ENCODE peak calls at places on chromosomes 6 and 20, in nine cellular contexts. X is GM23338, H is B cell, P is heart left ventricle, V is IMR-90, C is cardiac fibroblast, W is PC-3, Q is astrocyte of the cerebellum, G is GM20000. N is an unnamed sample.

GRCh38 chr6:41449399-41450245 is 96.6 kb upstream of the FOXP4 start:
- DNase-seq in X (no peak), H (no peak), P (peak; percentile 64), V (no peak), C (peak; percentile 63), W (no peak), Q (no peak), G (no peak), N (no peak)

GRCh38 chr20:64116016-64116415 is 8.7 kb upstream of the NPBWR2 start:
- DNase-seq in X (peak; percentile 0), H (no peak), P (no peak), V (no peak), C (no peak), W (no peak), Q (no peak), G (no peak), N (no peak)

GRCh38 chr20:577167-577791 is 32.8 kb downstream of the TCF15 start:
- DNase-seq in X (peak; percentile 88), H (no peak), P (no peak), V (peak; percentile 18), C (peak; percentile 18), W (peak; percentile 22), Q (no peak), G (no peak), N (no peak)

GRCh38 chr6:160973856-160974255 is 17.7 kb upstream of the MAP3K4 start:
- DNase-seq in X (no peak), H (no peak), P (no peak), V (peak; percentile 67), C (peak; percentile 50), W (no peak), Q (no peak), G (no peak), N (no peak)

GRCh38 chr6:2988076-2988425 is 11.6 kb upstream of the NQO2 start:
- DNase-seq in X (no peak), H (no peak), P (no peak), V (no peak), C (no peak), W (no peak), Q (no peak), G (no peak), N (no peak)

GRCh38 chr6:145602927-145603326 is 132.4 kb downstream of the EPM2A start:
- DNase-seq in X (no peak), H (no peak), P (peak; percentile 40), V (no peak), C (no peak), W (no peak), Q (no peak), G (no peak), N (no peak)

GRCh38 chr6:111486921-111487320 is 3.9 kb upstream of the REV3L start:
- DNase-seq in X (no peak), H (no peak), P (no peak), V (no peak), C (no peak), W (no peak), Q (no peak), G (no peak), N (no peak)

GRCh38 chr6:111329882-111330633 is 153.0 kb downstream of the REV3L start:
- DNase-seq in X (no peak), H (no peak), P (no peak), V (no peak), C (no peak), W (no peak), Q (no peak), G (peak; percentile 36), N (no peak)

GRCh38 chr6:128655978-128656498 is 135.6 kb upstream of the PTPRK start:
- DNase-seq in X (no peak), H (no peak), P (no peak), V (peak; percentile 93), C (peak; percentile 79), W (peak; percentile 89), Q (peak; percentile 82), G (peak; percentile 14), N (no peak)

GRCh38 chr6:26342106-26342999 is 22.6 kb upstream of the BTN3A2 start:
- DNase-seq in X (peak; percentile 38), H (no peak), P (no peak), V (peak; percentile 55), C (peak; percentile 30), W (peak; percentile 35), Q (no peak), G (peak; percentile 30), N (no peak)

GRCh38 chr6:134398453-134398852 is 80.5 kb upstream of the SGK1 start:
- DNase-seq in X (no peak), H (no peak), P (no peak), V (no peak), C (no peak), W (peak; percentile 54), Q (no peak), G (no peak), N (no peak)

GRCh38 chr6:73870907-73871306 is 174.9 kb downstream of the CD109 start:
- DNase-seq in X (no peak), H (no peak), P (no peak), V (no peak), C (no peak), W (peak; percentile 75), Q (no peak), G (no peak), N (no peak)

GRCh38 chr6:56689663-56690062 is 47.0 kb upstream of the DST start:
- DNase-seq in X (no peak), H (no peak), P (no peak), V (no peak), C (no peak), W (no peak), Q (no peak), G (no peak), N (no peak)

GRCh38 chr6:49570474-49571079 is 20.1 kb downstream of the C6orf141 start:
- DNase-seq in X (no peak), H (no peak), P (no peak), V (peak; percentile 1), C (peak; percentile 40), W (peak; percentile 66), Q (no peak), G (no peak), N (no peak)

GRCh38 chr20:41138217-41138526 is 829 bp downstream of the PLCG1 start:
- DNase-seq in X (no peak), H (no peak), P (no peak), V (peak; percentile 20), C (no peak), W (no peak), Q (no peak), G (no peak), N (no peak)

GRCh38 chr6:85580878-85581267 is 12.8 kb downstream of the SNX14 start:
- DNase-seq in X (peak; percentile 41), H (no peak), P (peak; percentile 67), V (peak; percentile 78), C (peak; percentile 48), W (peak; percentile 66), Q (peak; percentile 27), G (no peak), N (no peak)

DNA sequence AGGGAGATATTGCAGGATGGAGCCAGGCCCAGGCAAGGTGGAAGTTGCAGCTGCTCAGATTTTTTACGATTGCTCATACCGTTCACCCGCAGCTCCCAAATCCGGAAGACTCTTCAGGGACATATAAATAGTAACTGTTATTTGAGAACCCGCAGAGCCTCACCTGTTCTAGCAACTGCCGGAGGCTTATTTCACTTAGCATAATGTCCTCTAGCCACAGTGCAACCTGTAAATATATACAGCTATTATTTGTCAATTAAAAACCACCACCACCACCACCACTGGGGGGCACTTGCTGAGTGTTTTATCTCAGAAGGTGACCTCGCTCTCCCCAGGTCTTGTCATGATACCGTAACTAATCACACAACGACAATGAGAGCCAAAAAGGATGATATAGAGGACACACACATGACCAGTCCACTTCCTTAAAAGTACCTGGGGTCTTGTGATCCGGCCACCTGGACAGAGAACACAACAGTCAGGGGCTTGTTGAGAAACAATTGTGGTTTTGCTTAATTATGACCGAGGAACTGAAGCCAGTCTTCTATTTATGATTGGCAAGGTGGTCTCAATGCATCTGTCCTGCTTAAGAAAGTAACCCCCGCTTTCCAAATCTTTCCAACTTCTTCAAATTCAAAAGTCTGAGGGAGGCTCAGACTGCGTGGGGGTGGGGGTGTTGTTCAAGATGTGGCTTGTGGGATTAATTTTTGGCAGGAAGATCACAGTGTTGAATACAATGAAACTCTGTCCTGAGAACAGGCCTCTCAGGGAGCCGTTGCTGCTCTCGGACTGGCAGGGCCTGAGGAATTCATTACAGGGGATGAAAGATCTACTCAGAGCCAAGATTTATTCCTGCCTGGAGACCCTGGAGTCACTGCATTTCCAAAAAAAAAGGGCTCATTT is 107.7 kb upstream of the PRND start:
- DNase-seq in X (peak; percentile 80), H (peak; percentile 56), P (peak; percentile 51), V (no peak), C (peak; percentile 72), W (peak; percentile 79), Q (peak; percentile 90), G (peak; percentile 52), N (peak; percentile 60)
- TF ChIP-seq CTCF in X (peak; percentile 66), H (peak; percentile 71), P (peak; percentile 32), V (peak; percentile 43), C (peak; percentile 43), W (peak; percentile 83), Q (peak; percentile 53), G (peak; percentile 24), N (peak; percentile 62)

DNA sequence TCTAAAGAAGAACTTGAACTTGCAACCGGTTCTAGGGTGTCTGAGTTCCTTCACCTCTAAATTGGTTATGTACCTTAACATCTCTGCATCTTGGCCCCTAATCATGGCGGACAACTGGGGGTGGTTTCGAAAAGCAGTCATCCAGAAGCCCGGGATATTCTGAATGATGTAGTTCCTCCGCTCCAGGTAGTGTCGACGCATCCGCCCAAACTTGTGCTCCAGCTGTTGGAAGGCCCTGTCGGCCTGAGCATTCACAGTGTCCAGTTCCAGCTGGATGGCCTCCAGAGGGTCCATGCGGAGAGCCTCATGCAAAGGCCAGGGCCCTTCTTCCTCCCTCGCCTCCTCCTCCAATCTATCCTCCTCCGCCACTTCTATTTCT is 888 bp downstream of the TSPYL1 start:
- DNase-seq in X (peak; percentile 45), H (no peak), P (peak; percentile 71), V (peak; percentile 39), C (peak; percentile 64), W (no peak), Q (peak; percentile 13), G (no peak), N (no peak)
- TF ChIP-seq CTCF in X (no peak), H (no peak), P (no peak), V (no peak), C (no peak), W (no peak), Q (no peak), G (no peak), N (no peak)

DNA sequence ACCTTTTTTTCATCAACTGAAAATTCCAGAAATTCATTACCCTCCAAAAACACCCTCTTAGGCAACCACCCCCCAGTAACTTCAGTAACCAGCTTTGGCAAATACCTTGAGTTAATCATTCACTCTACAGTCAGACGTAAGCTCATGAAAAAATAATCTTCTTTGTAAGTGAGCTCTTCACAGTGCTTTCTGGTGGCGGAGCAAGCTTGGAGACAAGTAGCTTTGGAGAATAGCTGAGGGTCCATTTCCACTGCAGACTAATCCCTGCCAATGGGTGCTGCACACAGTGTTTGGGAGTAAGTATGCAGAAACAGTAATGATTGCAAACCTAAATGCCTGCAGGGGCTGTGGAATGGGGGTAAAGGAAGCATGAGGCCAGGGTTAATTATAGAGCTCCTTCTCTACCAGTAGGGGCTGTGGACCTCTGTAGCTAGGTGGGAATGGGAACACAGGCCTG is 56.8 kb upstream of the HINT3 start:
- DNase-seq in X (peak; percentile 47), H (no peak), P (no peak), V (no peak), C (no peak), W (no peak), Q (no peak), G (no peak), N (no peak)
- TF ChIP-seq CTCF in X (peak; percentile 31), H (no peak), P (no peak), V (no peak), C (no peak), W (no peak), Q (no peak), G (no peak), N (no peak)

GRCh38 chr6:44222987-44223470 is 366 bp upstream of the SLC29A1 start:
- DNase-seq in X (peak; percentile 28), H (no peak), P (no peak), V (no peak), C (no peak), W (peak; percentile 16), Q (no peak), G (no peak), N (no peak)
- TF ChIP-seq CTCF in X (no peak), H (no peak), P (no peak), V (no peak), C (no peak), W (no peak), Q (no peak), G (no peak), N (no peak)